ENCODE peak calls at places on chromosomes 1 and 21, in six cellular contexts. X is SW480, Y is amygdala, K is AG20443, R is WTC11, M is T follicular helper cell. B is an unnamed sample.

GRCh38 chr1:209815931-209816338 is 10.0 kb upstream of the IRF6 start:
- DNase-seq in X (no peak), Y (no peak), K (no peak), R (no peak), M (no peak), B (peak)

GRCh38 chr1:165598676-165599059 is 32.4 kb upstream of the MGST3 start:
- DNase-seq in X (no peak), Y (no peak), K (no peak), R (no peak), M (no peak), B (no peak)

GRCh38 chr1:22547186-22547817 is 16.0 kb upstream of the EPHA8 start:
- DNase-seq in X (no peak), Y (no peak), K (no peak), R (no peak), M (no peak), B (no peak)

GRCh38 chr1:214332950-214333798 is 52.2 kb downstream of the SMYD2 start:
- DNase-seq in X (peak), Y (no peak), K (peak), R (peak), M (no peak), B (no peak)

GRCh38 chr1:16088996-16089395 is 15.5 kb upstream of the FAM131C start:
- DNase-seq in X (no peak), Y (no peak), K (peak), R (no peak), M (no peak), B (no peak)

GRCh38 chr21:27035791-27036190 is 68.9 kb upstream of the ADAMTS5 start:
- DNase-seq in X (no peak), Y (no peak), K (no peak), R (no peak), M (no peak), B (no peak)

GRCh38 chr1:79312438-79312837 is 305.9 kb upstream of the ADGRL4 start:
- DNase-seq in X (no peak), Y (no peak), K (no peak), R (no peak), M (no peak), B (no peak)

GRCh38 chr1:21337459-21337930 is 47.2 kb upstream of the ECE1 start:
- DNase-seq in X (no peak), Y (no peak), K (no peak), R (no peak), M (no peak), B (no peak)

GRCh38 chr1:24621121-24621520 is 22.0 kb upstream of the SRRM1 start:
- DNase-seq in X (no peak), Y (no peak), K (peak), R (no peak), M (no peak), B (no peak)

GRCh38 chr1:19717467-19717866 is 52.8 kb downstream of the HTR6 start:
- DNase-seq in X (no peak), Y (no peak), K (no peak), R (no peak), M (no peak), B (no peak)

B was measured in lower leg skin.